ENCODE peak calls at places on chromosomes 5 and 9, in eight cellular contexts. One of them, this sample, is unnamed.

GRCh38 chr5:159010611-159011497 is 88.9 kb downstream of the EBF1 start:
- DNase-seq in PC-3: no peak
- DNase-seq in endothelial cell: peak
- DNase-seq in RWPE1: no peak
- DNase-seq in astrocyte of the spinal cord: peak
- DNase-seq in Peyer's patch: no peak
- DNase-seq in fibroblast of pulmonary artery: peak
- DNase-seq in endodermal cell: peak
- DNase-seq in this sample: no peak

GRCh38 chr5:139942243-139942642 is 100.9 kb downstream of the NRG2 start:
- DNase-seq in endodermal cell: no peak
- DNase-seq in fibroblast of pulmonary artery: no peak
- DNase-seq in RWPE1: no peak
- DNase-seq in PC-3: no peak
- DNase-seq in endothelial cell: no peak
- DNase-seq in Peyer's patch: no peak
- DNase-seq in astrocyte of the spinal cord: no peak
- DNase-seq in this sample: no peak

GRCh38 chr5:102638912-102639652 is 116.0 kb upstream of the PAM start:
- DNase-seq in fibroblast of pulmonary artery: no peak
- DNase-seq in PC-3: peak
- DNase-seq in endodermal cell: no peak
- DNase-seq in Peyer's patch: no peak
- DNase-seq in endothelial cell: no peak
- DNase-seq in astrocyte of the spinal cord: peak
- DNase-seq in RWPE1: no peak
- DNase-seq in this sample: no peak

GRCh38 chr5:109239501-109239900 is 170.3 kb downstream of the PJA2 start:
- DNase-seq in Peyer's patch: no peak
- DNase-seq in PC-3: no peak
- DNase-seq in fibroblast of pulmonary artery: peak
- DNase-seq in endothelial cell: no peak
- DNase-seq in endodermal cell: peak
- DNase-seq in astrocyte of the spinal cord: no peak
- DNase-seq in RWPE1: no peak
- DNase-seq in this sample: no peak

GRCh38 chr5:31680528-31680927 is 41.6 kb downstream of the PDZD2 start:
- DNase-seq in endodermal cell: no peak
- DNase-seq in fibroblast of pulmonary artery: no peak
- DNase-seq in PC-3: no peak
- DNase-seq in RWPE1: no peak
- DNase-seq in Peyer's patch: no peak
- DNase-seq in astrocyte of the spinal cord: no peak
- DNase-seq in endothelial cell: no peak
- DNase-seq in this sample: no peak

GRCh38 chr5:133713746-133714145 is 101.4 kb upstream of the FSTL4 start:
- DNase-seq in RWPE1: no peak
- DNase-seq in fibroblast of pulmonary artery: no peak
- DNase-seq in endodermal cell: no peak
- DNase-seq in PC-3: no peak
- DNase-seq in astrocyte of the spinal cord: no peak
- DNase-seq in Peyer's patch: no peak
- DNase-seq in endothelial cell: no peak
- DNase-seq in this sample: no peak

GRCh38 chr5:28077291-28078240 is 1039.2 kb upstream of the CDH9 start:
- DNase-seq in PC-3: no peak
- DNase-seq in fibroblast of pulmonary artery: no peak
- DNase-seq in astrocyte of the spinal cord: no peak
- DNase-seq in endothelial cell: no peak
- DNase-seq in Peyer's patch: no peak
- DNase-seq in endodermal cell: no peak
- DNase-seq in RWPE1: no peak
- DNase-seq in this sample: no peak

GRCh38 chr5:139848508-139849100 is 53.0 kb downstream of the PSD2 start:
- DNase-seq in astrocyte of the spinal cord: no peak
- DNase-seq in RWPE1: no peak
- DNase-seq in fibroblast of pulmonary artery: peak
- DNase-seq in Peyer's patch: peak
- DNase-seq in PC-3: no peak
- DNase-seq in endodermal cell: no peak
- DNase-seq in endothelial cell: no peak
- DNase-seq in this sample: no peak

GRCh38 chr9:95131023-95131943 is 186.2 kb downstream of the FANCC start:
- DNase-seq in astrocyte of the spinal cord: peak
- DNase-seq in PC-3: peak
- DNase-seq in RWPE1: peak
- DNase-seq in endodermal cell: peak
- DNase-seq in fibroblast of pulmonary artery: peak
- DNase-seq in Peyer's patch: peak
- DNase-seq in endothelial cell: peak
- DNase-seq in this sample: peak

GRCh38 chr9:14313378-14313940 is 482 bp downstream of the NFIB start:
- DNase-seq in endothelial cell: peak
- DNase-seq in RWPE1: no peak
- DNase-seq in fibroblast of pulmonary artery: no peak
- DNase-seq in endodermal cell: peak
- DNase-seq in Peyer's patch: peak
- DNase-seq in astrocyte of the spinal cord: peak
- DNase-seq in PC-3: peak
- DNase-seq in this sample: no peak

GRCh38 chr5:143023447-143024096 is 253.4 kb downstream of the ARHGAP26 start:
- DNase-seq in endothelial cell: no peak
- DNase-seq in fibroblast of pulmonary artery: no peak
- DNase-seq in RWPE1: no peak
- DNase-seq in endodermal cell: no peak
- DNase-seq in PC-3: no peak
- DNase-seq in Peyer's patch: no peak
- DNase-seq in astrocyte of the spinal cord: no peak
- DNase-seq in this sample: no peak

GRCh38 chr5:127959152-127959764 is 124.3 kb upstream of the SLC12A2 start:
- DNase-seq in fibroblast of pulmonary artery: peak
- DNase-seq in endodermal cell: no peak
- DNase-seq in RWPE1: peak
- DNase-seq in endothelial cell: peak
- DNase-seq in Peyer's patch: peak
- DNase-seq in PC-3: peak
- DNase-seq in astrocyte of the spinal cord: peak
- DNase-seq in this sample: no peak

GRCh38 chr5:52727568-52727967 is 60.1 kb upstream of the ITGA1 start:
- DNase-seq in astrocyte of the spinal cord: peak
- DNase-seq in fibroblast of pulmonary artery: peak
- DNase-seq in RWPE1: peak
- DNase-seq in endodermal cell: no peak
- DNase-seq in PC-3: peak
- DNase-seq in Peyer's patch: no peak
- DNase-seq in endothelial cell: peak
- DNase-seq in this sample: no peak

GRCh38 chr5:173396311-173396993 is 68.2 kb upstream of the STC2 start:
- DNase-seq in endodermal cell: peak
- DNase-seq in fibroblast of pulmonary artery: peak
- DNase-seq in Peyer's patch: no peak
- DNase-seq in endothelial cell: peak
- DNase-seq in astrocyte of the spinal cord: no peak
- DNase-seq in RWPE1: no peak
- DNase-seq in PC-3: no peak
- DNase-seq in this sample: no peak

GRCh38 chr5:169099801-169100734 is 200.9 kb downstream of the SLIT3 start:
- DNase-seq in astrocyte of the spinal cord: no peak
- DNase-seq in endothelial cell: no peak
- DNase-seq in endodermal cell: no peak
- DNase-seq in fibroblast of pulmonary artery: no peak
- DNase-seq in Peyer's patch: no peak
- DNase-seq in PC-3: no peak
- DNase-seq in RWPE1: no peak
- DNase-seq in this sample: no peak

GRCh38 chr9:8856686-8857329 is 1057.2 kb upstream of the DMAC1 start:
- DNase-seq in PC-3: no peak
- DNase-seq in endodermal cell: no peak
- DNase-seq in endothelial cell: no peak
- DNase-seq in fibroblast of pulmonary artery: no peak
- DNase-seq in RWPE1: no peak
- DNase-seq in astrocyte of the spinal cord: no peak
- DNase-seq in Peyer's patch: no peak
- DNase-seq in this sample: no peak

GRCh38 chr9:114282926-114283325 is 40.0 kb upstream of the ORM1 start:
- DNase-seq in Peyer's patch: peak
- DNase-seq in fibroblast of pulmonary artery: peak
- DNase-seq in RWPE1: peak
- DNase-seq in PC-3: no peak
- DNase-seq in endothelial cell: no peak
- DNase-seq in astrocyte of the spinal cord: peak
- DNase-seq in endodermal cell: peak
- DNase-seq in this sample: no peak

GRCh38 chr9:113463418-113464285 is at the start of gene RGS3:
- DNase-seq in astrocyte of the spinal cord: no peak
- DNase-seq in endodermal cell: peak
- DNase-seq in endothelial cell: peak
- DNase-seq in RWPE1: peak
- DNase-seq in Peyer's patch: peak
- DNase-seq in fibroblast of pulmonary artery: no peak
- DNase-seq in PC-3: peak
- DNase-seq in this sample: peak

GRCh38 chr9:135221576-135221950 is 134.1 kb downstream of the OLFM1 start:
- DNase-seq in PC-3: no peak
- DNase-seq in endodermal cell: no peak
- DNase-seq in astrocyte of the spinal cord: no peak
- DNase-seq in endothelial cell: no peak
- DNase-seq in fibroblast of pulmonary artery: no peak
- DNase-seq in RWPE1: no peak
- DNase-seq in Peyer's patch: peak
- DNase-seq in this sample: no peak

GRCh38 chr5:75331095-75332090 is 5.6 kb upstream of the HMGCR start:
- DNase-seq in endodermal cell: no peak
- DNase-seq in RWPE1: no peak
- DNase-seq in endothelial cell: no peak
- DNase-seq in PC-3: no peak
- DNase-seq in fibroblast of pulmonary artery: no peak
- DNase-seq in astrocyte of the spinal cord: no peak
- DNase-seq in Peyer's patch: no peak
- DNase-seq in this sample: no peak

GRCh38 chr9:121640076-121640475 is 11.4 kb upstream of the DAB2IP start:
- DNase-seq in endothelial cell: peak
- DNase-seq in PC-3: peak
- DNase-seq in fibroblast of pulmonary artery: peak
- DNase-seq in astrocyte of the spinal cord: no peak
- DNase-seq in endodermal cell: peak
- DNase-seq in Peyer's patch: peak
- DNase-seq in RWPE1: no peak
- DNase-seq in this sample: peak
- TF ChIP-seq CTCF in endothelial cell: peak
- TF ChIP-seq CTCF in PC-3: peak
- TF ChIP-seq CTCF in fibroblast of pulmonary artery: peak
- TF ChIP-seq CTCF in astrocyte of the spinal cord: peak
- TF ChIP-seq CTCF in endodermal cell: peak
- TF ChIP-seq CTCF in Peyer's patch: peak
- TF ChIP-seq CTCF in RWPE1: no peak
- TF ChIP-seq CTCF in this sample: peak

DNA sequence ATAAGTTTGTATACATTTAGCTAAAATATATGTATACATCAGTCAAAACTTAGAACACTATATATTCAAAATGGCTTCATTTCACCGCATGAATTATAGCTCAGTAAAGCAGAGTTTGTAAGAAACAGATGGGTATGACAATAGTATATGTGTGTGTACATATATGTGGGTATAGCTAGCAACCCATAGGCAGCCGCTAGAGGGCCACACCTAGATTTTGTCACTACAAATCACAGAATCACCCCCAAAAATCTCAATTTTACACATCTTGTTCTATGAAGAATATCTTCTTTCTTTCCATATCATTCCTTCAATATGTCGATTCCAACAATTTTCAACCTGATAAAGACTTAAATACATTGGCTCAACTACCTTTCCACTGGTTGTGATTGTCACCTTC is 357.8 kb upstream of the CCNG1 start:
- DNase-seq in endothelial cell: peak
- DNase-seq in astrocyte of the spinal cord: no peak
- DNase-seq in RWPE1: no peak
- DNase-seq in fibroblast of pulmonary artery: no peak
- DNase-seq in Peyer's patch: no peak
- DNase-seq in endodermal cell: peak
- DNase-seq in PC-3: peak
- DNase-seq in this sample: no peak
- TF ChIP-seq CTCF in endothelial cell: peak
- TF ChIP-seq CTCF in astrocyte of the spinal cord: peak
- TF ChIP-seq CTCF in RWPE1: peak
- TF ChIP-seq CTCF in fibroblast of pulmonary artery: no peak
- TF ChIP-seq CTCF in Peyer's patch: no peak
- TF ChIP-seq CTCF in endodermal cell: peak
- TF ChIP-seq CTCF in PC-3: peak
- TF ChIP-seq CTCF in this sample: peak

DNA sequence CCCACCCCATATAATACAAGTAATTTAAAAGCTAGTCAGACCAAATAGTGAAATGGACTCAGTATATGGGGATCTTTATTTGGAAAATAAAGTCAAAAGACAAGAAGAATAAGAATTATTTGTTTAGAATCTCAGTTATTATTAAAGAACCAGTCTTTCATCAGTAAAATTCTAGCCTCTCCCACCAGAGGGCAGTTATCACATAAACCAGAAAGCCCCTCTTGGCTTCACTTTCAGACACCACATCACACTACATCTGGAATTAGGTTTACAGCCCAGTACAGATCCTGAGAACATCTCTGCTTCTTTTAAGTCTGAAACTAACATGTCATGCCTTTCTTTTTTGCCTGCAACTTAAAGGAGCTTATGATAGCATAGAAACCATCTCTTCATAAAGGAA is 12.2 kb upstream of the HSPB3 start:
- DNase-seq in endothelial cell: peak
- DNase-seq in astrocyte of the spinal cord: peak
- DNase-seq in fibroblast of pulmonary artery: peak
- DNase-seq in PC-3: peak
- DNase-seq in Peyer's patch: no peak
- DNase-seq in endodermal cell: no peak
- DNase-seq in RWPE1: peak
- DNase-seq in this sample: no peak
- TF ChIP-seq CTCF in endothelial cell: peak
- TF ChIP-seq CTCF in astrocyte of the spinal cord: peak
- TF ChIP-seq CTCF in fibroblast of pulmonary artery: peak
- TF ChIP-seq CTCF in PC-3: peak
- TF ChIP-seq CTCF in Peyer's patch: peak
- TF ChIP-seq CTCF in endodermal cell: peak
- TF ChIP-seq CTCF in RWPE1: peak
- TF ChIP-seq CTCF in this sample: peak

DNA sequence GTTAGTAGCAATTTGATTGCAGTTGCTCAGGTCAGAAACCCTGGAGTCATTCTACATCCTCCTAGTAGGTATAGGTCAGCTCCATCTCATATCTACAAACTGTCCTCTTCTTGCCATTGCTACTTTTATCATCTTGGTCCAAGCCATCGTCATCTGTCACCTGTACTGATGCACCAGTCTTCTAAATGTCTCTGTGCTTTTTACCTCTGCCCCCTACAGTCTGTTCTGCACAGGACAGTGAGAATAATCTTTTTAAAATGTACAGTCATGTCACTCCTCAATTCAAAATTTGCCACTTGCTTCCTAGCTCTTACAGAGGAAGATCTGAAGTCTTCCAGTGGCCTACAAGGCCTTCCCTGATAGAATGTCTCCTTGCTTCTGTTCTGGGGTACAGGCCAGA is 6.8 kb downstream of the NNT start:
- DNase-seq in Peyer's patch: no peak
- DNase-seq in endothelial cell: no peak
- DNase-seq in PC-3: peak
- DNase-seq in endodermal cell: no peak
- DNase-seq in astrocyte of the spinal cord: no peak
- DNase-seq in RWPE1: no peak
- DNase-seq in fibroblast of pulmonary artery: no peak
- DNase-seq in this sample: no peak
- TF ChIP-seq CTCF in Peyer's patch: peak
- TF ChIP-seq CTCF in endothelial cell: no peak
- TF ChIP-seq CTCF in PC-3: peak
- TF ChIP-seq CTCF in endodermal cell: peak
- TF ChIP-seq CTCF in astrocyte of the spinal cord: peak
- TF ChIP-seq CTCF in RWPE1: no peak
- TF ChIP-seq CTCF in fibroblast of pulmonary artery: peak
- TF ChIP-seq CTCF in this sample: no peak

This sample was measured in progenitor cell of endocrine pancreas.